ENCODE peak calls at places on chromosomes 11 and 22, in seven cellular contexts. E is psoas muscle; I is right cardiac atrium; L is natural killer cell treated with Interleukin-12 subunit alpha and Interleukin-12 subunit beta and Interleukin-15 and Interleukin-18, amount 100 ng/mL, for 72 hours; U is cardiac muscle cell; J is breast epithelium; N is central memory CD8-positive, alpha-beta T cell. G is an unnamed sample.

GRCh38 chr11:11407065-11407737 is 54.2 kb upstream of the CSNK2A3 start:
- DNase-seq in J (no peak), N (no peak), I (no peak), U (peak; percentile 66), L (no peak), E (peak; percentile 58), G (peak; percentile 62)

GRCh38 chr11:88293931-88294330 is 43.6 kb downstream of the CTSC start:
- DNase-seq in E (no peak), U (no peak), I (no peak), L (no peak), N (no peak), J (no peak), G (no peak)

GRCh38 chr11:75100314-75100713 is 3.6 kb upstream of the OR2AT4 start:
- DNase-seq in E (no peak), L (peak; percentile 69), N (no peak), U (no peak), I (no peak), J (no peak), G (no peak)

GRCh38 chr22:19527861-19528417 is 3.7 kb upstream of the CLDN5 start:
- DNase-seq in I (no peak), J (no peak), U (no peak), E (no peak), N (no peak), L (no peak), G (no peak)

GRCh38 chr11:44950625-44951472 is at the start of gene TP53I11:
- DNase-seq in N (peak; percentile 44), L (peak; percentile 72), J (peak; percentile 77), U (peak; percentile 87), E (peak; percentile 90), I (peak; percentile 95), G (peak; percentile 94)

GRCh38 chr11:33622231-33622630 is 78.4 kb downstream of the C11orf91 start:
- DNase-seq in N (no peak), E (no peak), J (no peak), L (no peak), U (no peak), I (no peak), G (no peak)

GRCh38 chr11:125390949-125391348 is 105.1 kb downstream of the FEZ1 start:
- DNase-seq in U (peak; percentile 23), I (no peak), L (no peak), E (no peak), N (no peak), J (peak; percentile 2), G (no peak)

GRCh38 chr11:65557280-65558001 is 718 bp downstream of the LTBP3 start:
- DNase-seq in N (no peak), J (no peak), L (no peak), E (peak; percentile 61), U (no peak), I (peak; percentile 82), G (peak; percentile 68)

GRCh38 chr11:74570266-74571061 is 21.9 kb upstream of the POLD3 start:
- DNase-seq in J (no peak), U (peak; percentile 62), I (no peak), L (no peak), E (no peak), N (no peak), G (no peak)

GRCh38 chr11:126829716-126830115 is 170.9 kb downstream of the KIRREL3 start:
- DNase-seq in U (no peak), J (no peak), I (no peak), N (no peak), L (no peak), E (no peak), G (no peak)

GRCh38 chr11:31355131-31355530 is 14.4 kb downstream of the DCDC1 start:
- DNase-seq in N (no peak), U (no peak), E (no peak), I (no peak), L (no peak), J (no peak), G (no peak)

GRCh38 chr22:48838376-48838775 is 989.3 kb downstream of the BRD1 start:
- DNase-seq in N (no peak), J (no peak), U (no peak), I (no peak), L (no peak), E (no peak), G (peak; percentile 14)

GRCh38 chr11:116882386-116882785 is 45.0 kb upstream of the APOA1 start:
- DNase-seq in J (no peak), E (no peak), I (no peak), U (no peak), N (no peak), L (no peak), G (no peak)

GRCh38 chr11:127815316-127815715 is 772.0 kb downstream of the ETS1 start:
- DNase-seq in N (no peak), U (no peak), E (no peak), L (no peak), I (no peak), J (no peak), G (no peak)

GRCh38 chr11:107102692-107103463 is 84.6 kb upstream of the GUCY1A2 start:
- DNase-seq in N (no peak), L (no peak), U (no peak), J (no peak), E (no peak), I (peak; percentile 39), G (no peak)

GRCh38 chr11:119361056-119361787 is 14.7 kb upstream of the MFRP start:
- DNase-seq in I (peak; percentile 78), J (no peak), E (peak; percentile 92), N (no peak), L (no peak), U (peak; percentile 87), G (peak; percentile 82)

GRCh38 chr11:36455658-36456111 is 54.4 kb downstream of the TRAF6 start:
- DNase-seq in E (peak; percentile 90), U (peak; percentile 18), I (peak; percentile 94), N (no peak), J (no peak), L (peak; percentile 2), G (peak; percentile 85)

GRCh38 chr11:69867076-69868002 is 48.1 kb upstream of the FGF3 start:
- DNase-seq in U (no peak), I (peak; percentile 68), E (peak; percentile 66), N (no peak), L (no peak), J (no peak), G (no peak)

GRCh38 chr11:104033134-104033533 is 3.3 kb upstream of the DDI1 start:
- DNase-seq in U (no peak), I (peak; percentile 21), E (no peak), N (no peak), L (no peak), J (no peak), G (no peak)

GRCh38 chr11:47257518-47258316 is at the start of gene NR1H3:
- DNase-seq in L (peak; percentile 74), U (peak; percentile 75), J (peak; percentile 71), N (no peak), E (peak; percentile 93), I (peak; percentile 96), G (peak; percentile 88)

GRCh38 chr11:105297463-105297862 is 157.9 kb upstream of the CARD18 start:
- DNase-seq in U (no peak), J (no peak), I (no peak), N (no peak), E (no peak), L (no peak), G (no peak)

GRCh38 chr22:45968751-45969413 is 8.1 kb downstream of the WNT7B start:
- DNase-seq in U (no peak), N (no peak), L (no peak), J (no peak), E (no peak), I (no peak), G (no peak)

GRCh38 chr11:73415854-73416615 is 39.8 kb downstream of the RELT start:
- DNase-seq in I (no peak), J (no peak), N (no peak), U (no peak), L (no peak), E (no peak), G (no peak)